ENCODE peak calls at places on chromosomes 4 and X, in ten cellular contexts. One of them, this sample, is unnamed.
A peak's percentile ranks its signal among the peaks of the same experiment; 100 is the strongest.

GRCh38 chr4:184616633-184617471 is 32.4 kb downstream of the CASP3 start:
- DNase-seq in GM12892: peak; percentile 10
- DNase-seq in M059J: no peak
- DNase-seq in BJ: no peak
- DNase-seq in A549: no peak
- DNase-seq in aorta: no peak
- DNase-seq in NCI-H187 treated with DMSO at 0.1 percent for 48 hours: no peak
- DNase-seq in T-helper 9 cell: no peak
- DNase-seq in WTC11: no peak
- DNase-seq in lung microvascular endothelial cell: no peak
- DNase-seq in this sample: no peak

GRCh38 chrX:154517101-154517781 is 1.2 kb upstream of the FAM3A start:
- DNase-seq in GM12892: no peak
- DNase-seq in M059J: no peak
- DNase-seq in BJ: no peak
- DNase-seq in A549: no peak
- DNase-seq in aorta: no peak
- DNase-seq in NCI-H187 treated with DMSO at 0.1 percent for 48 hours: no peak
- DNase-seq in T-helper 9 cell: no peak
- DNase-seq in WTC11: peak; percentile 27
- DNase-seq in lung microvascular endothelial cell: no peak
- DNase-seq in this sample: no peak

GRCh38 chr4:168587326-168588125 is 90.7 kb downstream of the PALLD start:
- DNase-seq in GM12892: no peak
- DNase-seq in M059J: peak; percentile 96
- DNase-seq in BJ: peak; percentile 54
- DNase-seq in A549: peak; percentile 76
- DNase-seq in aorta: peak; percentile 74
- DNase-seq in NCI-H187 treated with DMSO at 0.1 percent for 48 hours: no peak
- DNase-seq in T-helper 9 cell: no peak
- DNase-seq in WTC11: no peak
- DNase-seq in lung microvascular endothelial cell: peak; percentile 63
- DNase-seq in this sample: no peak

GRCh38 chr4:17142232-17142711 is 243.8 kb upstream of the LDB2 start:
- DNase-seq in GM12892: no peak
- DNase-seq in M059J: peak; percentile 90
- DNase-seq in BJ: peak; percentile 71
- DNase-seq in A549: no peak
- DNase-seq in aorta: no peak
- DNase-seq in NCI-H187 treated with DMSO at 0.1 percent for 48 hours: no peak
- DNase-seq in T-helper 9 cell: no peak
- DNase-seq in WTC11: no peak
- DNase-seq in lung microvascular endothelial cell: peak; percentile 41
- DNase-seq in this sample: no peak

GRCh38 chr4:38872620-38873019 is 5.0 kb downstream of the FAM114A1 start:
- DNase-seq in GM12892: no peak
- DNase-seq in M059J: peak; percentile 90
- DNase-seq in BJ: peak; percentile 85
- DNase-seq in A549: peak; percentile 80
- DNase-seq in aorta: no peak
- DNase-seq in NCI-H187 treated with DMSO at 0.1 percent for 48 hours: no peak
- DNase-seq in T-helper 9 cell: no peak
- DNase-seq in WTC11: no peak
- DNase-seq in lung microvascular endothelial cell: peak; percentile 59
- DNase-seq in this sample: no peak

GRCh38 chr4:74123065-74123728 is 24.2 kb upstream of the CXCL2 start:
- DNase-seq in GM12892: no peak
- DNase-seq in M059J: peak; percentile 29
- DNase-seq in BJ: no peak
- DNase-seq in A549: peak; percentile 77
- DNase-seq in aorta: no peak
- DNase-seq in NCI-H187 treated with DMSO at 0.1 percent for 48 hours: peak; percentile 97
- DNase-seq in T-helper 9 cell: no peak
- DNase-seq in WTC11: no peak
- DNase-seq in lung microvascular endothelial cell: no peak
- DNase-seq in this sample: no peak

GRCh38 chrX:39850630-39851152 is 247.1 kb downstream of the BCOR start:
- DNase-seq in GM12892: no peak
- DNase-seq in M059J: peak; percentile 54
- DNase-seq in BJ: no peak
- DNase-seq in A549: no peak
- DNase-seq in aorta: no peak
- DNase-seq in NCI-H187 treated with DMSO at 0.1 percent for 48 hours: no peak
- DNase-seq in T-helper 9 cell: no peak
- DNase-seq in WTC11: peak; percentile 11
- DNase-seq in lung microvascular endothelial cell: peak; percentile 45
- DNase-seq in this sample: peak; percentile 17

GRCh38 chrX:68650491-68650890 is 3.0 kb downstream of the STARD8 start:
- DNase-seq in GM12892: no peak
- DNase-seq in M059J: peak; percentile 78
- DNase-seq in BJ: no peak
- DNase-seq in A549: no peak
- DNase-seq in aorta: no peak
- DNase-seq in NCI-H187 treated with DMSO at 0.1 percent for 48 hours: no peak
- DNase-seq in T-helper 9 cell: no peak
- DNase-seq in WTC11: no peak
- DNase-seq in lung microvascular endothelial cell: peak; percentile 47
- DNase-seq in this sample: no peak

GRCh38 chr4:119604266-119604665 is 24.3 kb downstream of the PDE5A start:
- DNase-seq in GM12892: no peak
- DNase-seq in M059J: no peak
- DNase-seq in BJ: no peak
- DNase-seq in A549: no peak
- DNase-seq in aorta: no peak
- DNase-seq in NCI-H187 treated with DMSO at 0.1 percent for 48 hours: no peak
- DNase-seq in T-helper 9 cell: no peak
- DNase-seq in WTC11: no peak
- DNase-seq in lung microvascular endothelial cell: no peak
- DNase-seq in this sample: no peak

This sample was measured in CD4-positive, alpha-beta T cell.